ENCODE peak calls at places on chromosome 22, in five cellular contexts. Y is HCT116, A is transverse colon, S is GM12878, W is sigmoid colon. U is an unnamed sample.
A peak's percentile ranks its signal among the peaks of the same experiment; 100 is the strongest.

GRCh38 chr22:31400023-31400397 is 606 bp downstream of the DRG1 start:
- DNase-seq in Y (no peak), A (peak; percentile 7), S (no peak), W (no peak), U (no peak)

GRCh38 chr22:44192098-44192810 is 11.5 kb downstream of the PARVG start:
- DNase-seq in Y (peak; percentile 60), A (no peak), S (no peak), W (peak; percentile 46), U (no peak)

GRCh38 chr22:39474351-39474991 is 17.7 kb downstream of the MGAT3 start:
- DNase-seq in Y (no peak), A (peak; percentile 70), S (no peak), W (no peak), U (no peak)

GRCh38 chr22:43209971-43210370 is 23.0 kb upstream of the TTLL12 start:
- DNase-seq in Y (no peak), A (no peak), S (no peak), W (no peak), U (no peak)

GRCh38 chr22:39205344-39206021 is 39.3 kb downstream of the PDGFB start:
- DNase-seq in Y (peak; percentile 46), A (no peak), S (no peak), W (peak; percentile 32), U (no peak)

GRCh38 chr22:46672731-46673130 is 52.5 kb downstream of the GRAMD4 start:
- DNase-seq in Y (no peak), A (peak; percentile 61), S (no peak), W (no peak), U (no peak)

GRCh38 chr22:20517422-20517821 is 10.0 kb downstream of the MED15 start:
- DNase-seq in Y (no peak), A (no peak), S (no peak), W (no peak), U (no peak)

GRCh38 chr22:42945736-42946135 is 69.2 kb downstream of the PACSIN2 start:
- DNase-seq in Y (no peak), A (no peak), S (no peak), W (no peak), U (no peak)

GRCh38 chr22:20080776-20081654 is 974 bp downstream of the DGCR8 start:
- DNase-seq in Y (no peak), A (peak; percentile 25), S (no peak), W (no peak), U (no peak)

GRCh38 chr22:42544686-42545085 is 9.1 kb upstream of the SERHL2 start:
- DNase-seq in Y (no peak), A (no peak), S (no peak), W (no peak), U (no peak)

GRCh38 chr22:32900856-32901255 is 99.4 kb downstream of the TIMP3 start:
- DNase-seq in Y (no peak), A (no peak), S (no peak), W (no peak), U (no peak)

GRCh38 chr22:19810381-19811141 is 44.1 kb downstream of the GNB1L start:
- DNase-seq in Y (no peak), A (no peak), S (no peak), W (peak; percentile 56), U (no peak)

GRCh38 chr22:36075724-36076123 is 47.1 kb upstream of the RBFOX2 start:
- DNase-seq in Y (no peak), A (no peak), S (no peak), W (no peak), U (no peak)

GRCh38 chr22:37911273-37911672 is 5.2 kb downstream of the MICALL1 start:
- DNase-seq in Y (no peak), A (no peak), S (no peak), W (no peak), U (no peak)

GRCh38 chr22:37911697-37912096 is 5.6 kb downstream of the MICALL1 start:
- DNase-seq in Y (no peak), A (no peak), S (no peak), W (no peak), U (no peak)

GRCh38 chr22:37910863-37911262 is 4.8 kb downstream of the MICALL1 start:
- DNase-seq in Y (no peak), A (no peak), S (no peak), W (peak; percentile 85), U (no peak)

GRCh38 chr22:37912171-37912570 is 6.1 kb downstream of the MICALL1 start:
- DNase-seq in Y (no peak), A (no peak), S (no peak), W (no peak), U (no peak)

DNA sequence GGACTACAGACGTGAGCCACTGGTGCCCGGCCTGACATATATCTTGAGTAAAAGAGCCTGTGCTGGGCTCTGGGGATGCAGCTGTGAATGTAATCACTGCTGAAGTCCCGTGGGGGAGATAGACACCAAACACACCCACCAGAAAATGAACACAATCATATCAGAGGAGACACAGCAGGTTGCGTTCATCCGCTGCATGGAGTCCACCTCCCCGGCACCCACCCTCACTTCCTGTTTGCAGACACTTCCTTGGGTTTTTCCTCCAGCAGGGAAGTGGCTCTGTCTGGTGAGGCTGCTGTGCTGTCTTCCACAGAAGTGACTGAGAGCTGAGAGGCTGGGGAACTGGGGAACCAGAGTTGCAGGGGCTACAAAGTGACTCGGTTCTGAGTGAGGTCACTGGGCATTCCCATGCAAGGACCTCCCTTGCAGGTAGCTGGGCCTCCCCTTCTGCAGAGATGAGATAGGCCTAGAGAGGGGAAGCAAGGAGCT is 7.2 kb downstream of the MICALL1 start:
- DNase-seq in Y (no peak), A (no peak), S (no peak), W (no peak), U (no peak)
- H3K36me3 ChIP-seq in Y (peaks cover 11% of the 10 kb centered on the region), A (no peaks in the 10 kb centered on the region), S (no peaks in the 10 kb centered on the region), W (peaks cover 14% of the 10 kb centered on the region), U (peaks cover 38% of the 10 kb centered on the region)

GRCh38 chr22:29799217-29799680 is 32.1 kb downstream of the UQCR10 start:
- DNase-seq in Y (peak; percentile 58), A (peak; percentile 70), S (no peak), W (peak; percentile 94), U (peak; percentile 95)
- TF ChIP-seq POLR2AphosphoS5 in Y (peak; percentile 41), A (no peak), S (no peak), W (peak; percentile 31), U (peak; percentile 84)

DNA sequence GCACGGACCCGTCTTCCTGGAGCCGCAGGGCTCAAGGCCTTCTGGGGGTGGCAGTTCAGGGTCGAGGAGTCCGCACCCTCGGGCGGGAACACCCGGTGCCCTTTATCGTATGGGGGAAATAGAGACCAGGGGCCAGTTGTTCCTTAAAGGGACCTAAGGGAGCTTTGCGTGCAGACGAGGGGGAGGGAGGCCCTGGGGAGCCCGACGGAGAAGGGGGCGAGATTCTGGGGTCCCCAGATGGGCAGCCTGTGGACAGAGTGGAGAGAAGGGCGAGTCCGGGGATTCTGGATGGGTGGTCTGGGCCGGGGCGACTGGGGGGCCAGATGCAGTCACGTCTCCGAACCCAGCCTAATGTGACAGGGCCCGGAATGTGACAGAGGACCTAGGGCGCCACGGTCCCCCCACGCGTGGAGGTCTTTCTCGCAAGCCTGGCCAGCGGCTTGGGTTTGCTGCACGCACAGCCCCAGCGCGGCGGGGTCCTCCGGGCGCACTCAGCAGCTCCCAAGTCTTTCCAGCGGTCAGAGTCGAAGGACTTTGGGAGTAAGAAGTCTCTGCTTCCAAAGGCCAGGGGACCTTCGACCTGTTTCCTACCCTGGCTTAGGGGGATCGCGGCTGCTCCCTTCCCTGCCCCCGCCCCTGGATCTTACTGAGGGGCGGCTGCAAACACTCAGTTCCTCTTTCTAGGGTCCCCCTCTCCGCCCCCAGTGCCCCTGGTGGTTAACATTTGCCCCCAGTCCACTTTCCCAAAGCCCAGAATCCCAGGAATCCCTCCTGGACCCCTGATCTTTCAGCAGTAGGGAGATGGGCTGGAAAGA is 542 bp downstream of the TUBA8 start:
- DNase-seq in Y (no peak), A (no peak), S (no peak), W (no peak), U (no peak)
- H3K36me3 ChIP-seq in Y (no peaks in the 10 kb centered on the region), A (no peaks in the 10 kb centered on the region), S (no peaks in the 10 kb centered on the region), W (no peaks in the 10 kb centered on the region), U (no peaks in the 10 kb centered on the region)

DNA sequence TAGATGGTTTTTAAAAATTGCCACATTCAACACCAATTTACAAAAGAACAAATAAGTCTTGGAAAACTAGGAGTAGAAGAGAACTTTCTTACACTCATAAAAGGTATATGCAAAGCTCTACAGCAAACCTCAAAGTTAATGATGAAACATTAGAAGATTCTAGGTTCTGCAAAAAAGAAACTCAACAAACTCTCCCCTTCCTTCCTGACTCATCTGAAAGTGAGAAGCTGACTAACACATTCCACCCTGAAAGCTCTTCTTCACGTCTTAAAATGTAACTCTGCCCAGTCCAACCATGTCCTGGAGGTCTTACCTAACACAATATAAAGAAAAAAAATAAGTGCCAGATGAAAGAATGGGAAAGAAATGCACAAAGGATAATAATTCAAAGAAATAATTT is 218.9 kb upstream of the ISX start:
- DNase-seq in Y (no peak), A (no peak), S (peak; percentile 36), W (no peak), U (no peak)
- TF ChIP-seq POLR2AphosphoS5 in Y (no peak), A (no peak), S (no peak), W (no peak), U (no peak)

DNA sequence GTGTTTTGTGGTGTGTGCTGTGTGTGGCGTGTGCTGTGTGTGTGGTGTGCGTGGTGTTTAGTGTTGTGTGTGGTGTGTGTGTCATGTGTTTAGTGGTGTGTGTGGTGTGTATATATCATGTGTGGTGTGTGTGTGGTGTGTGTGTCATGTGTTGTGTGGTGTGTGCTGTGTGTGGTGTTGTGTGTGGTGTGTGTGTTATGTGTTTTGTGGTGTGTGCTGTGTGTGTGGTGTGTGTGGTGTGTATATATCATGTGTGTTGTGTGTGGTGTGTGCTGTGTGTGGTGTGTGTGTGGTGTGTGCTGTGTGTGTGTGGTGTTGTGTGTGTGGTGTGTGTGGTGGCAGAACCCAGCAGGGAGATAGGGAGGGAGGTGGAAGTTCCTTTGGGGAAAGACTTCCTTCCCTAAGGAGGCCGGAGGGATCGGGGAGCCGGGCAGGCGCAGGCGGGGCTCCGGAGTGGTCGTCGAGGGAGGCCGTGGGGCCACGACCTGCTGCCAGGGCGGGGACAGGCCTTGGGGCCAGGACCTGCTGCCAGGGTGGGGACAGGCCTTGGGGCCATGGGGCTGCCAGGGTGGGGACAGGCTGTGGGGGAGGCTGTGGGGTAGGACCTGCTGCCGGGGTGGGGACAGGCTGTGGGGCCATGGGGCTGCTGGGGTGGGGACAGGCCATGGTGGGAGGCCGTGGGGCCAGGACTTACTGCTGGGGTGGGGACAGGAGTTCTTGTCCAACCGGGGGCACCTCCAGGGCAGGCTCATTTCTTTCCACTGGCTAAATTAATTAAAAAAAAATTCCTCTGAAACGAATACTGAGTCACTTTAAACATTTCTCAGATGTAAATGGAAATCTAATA is 15.2 kb downstream of the PIM3 start:
- DNase-seq in Y (no peak), A (peak; percentile 37), S (no peak), W (peak; percentile 69), U (peak; percentile 23)
- H3K36me3 ChIP-seq in Y (no peaks in the 10 kb centered on the region), A (no peaks in the 10 kb centered on the region), S (no peaks in the 10 kb centered on the region), W (no peaks in the 10 kb centered on the region), U (no peaks in the 10 kb centered on the region)

GRCh38 chr22:50293441-50294318 is 13.8 kb downstream of the PLXNB2 start:
- DNase-seq in Y (no peak), A (peak; percentile 85), S (no peak), W (no peak), U (peak; percentile 94)
- TF ChIP-seq POLR2AphosphoS5 in Y (no peak), A (no peak), S (no peak), W (no peak), U (peak; percentile 93)

U was measured in stomach.